ENCODE peak calls at places on chromosomes 12 and 14, in four cellular contexts. F, Y, D and I are unnamed samples.

GRCh38 chr12:63841611-63842010 is 2.9 kb upstream of the SRGAP1 start:
- DNase-seq in F (no peak), Y (no peak), D (no peak), I (no peak)

GRCh38 chr14:29868000-29868399 is 59.6 kb downstream of the PRKD1 start:
- DNase-seq in F (no peak), Y (no peak), D (no peak), I (no peak)

GRCh38 chr12:27653661-27654060 is 42.6 kb upstream of the REP15 start:
- DNase-seq in F (no peak), Y (no peak), D (no peak), I (no peak)

GRCh38 chr12:12608557-12608957 is 3.1 kb upstream of the CREBL2 start:
- DNase-seq in F (peak), Y (no peak), D (no peak), I (no peak)

GRCh38 chr12:66210840-66211239 is 21.8 kb downstream of the IRAK3 start:
- DNase-seq in F (no peak), Y (no peak), D (peak), I (no peak)

GRCh38 chr14:101404426-101405170 is 156.7 kb upstream of the DIO3 start:
- DNase-seq in F (no peak), Y (no peak), D (no peak), I (no peak)

GRCh38 chr14:24665440-24665991 is 31.5 kb upstream of the GZMB start:
- DNase-seq in F (no peak), Y (no peak), D (no peak), I (no peak)

GRCh38 chr14:87097021-87097420 is 896.0 kb downstream of the GALC start:
- DNase-seq in F (no peak), Y (no peak), D (peak), I (no peak)

GRCh38 chr14:68973639-68974038 is 5.5 kb downstream of the ACTN1 start:
- DNase-seq in F (no peak), Y (no peak), D (no peak), I (no peak)

GRCh38 chr12:2609020-2609419 is 185.8 kb upstream of the FKBP4 start:
- DNase-seq in F (no peak), Y (no peak), D (no peak), I (peak)

GRCh38 chr12:8554451-8555195 is 13.9 kb upstream of the CLEC4E start:
- DNase-seq in F (no peak), Y (peak), D (peak), I (no peak)

GRCh38 chr14:76352639-76353281 is 23.2 kb upstream of the ESRRB start:
- DNase-seq in F (peak), Y (peak), D (peak), I (no peak)

GRCh38 chr12:56724660-56724988 is 475 bp downstream of the NACA start:
- DNase-seq in F (no peak), Y (no peak), D (no peak), I (no peak)

GRCh38 chr12:113136128-113136989 is 798 bp upstream of the RASAL1 start:
- DNase-seq in F (no peak), Y (peak), D (no peak), I (peak)

GRCh38 chr12:72388322-72388721 is 116.2 kb downstream of the TRHDE start:
- DNase-seq in F (no peak), Y (no peak), D (no peak), I (no peak)

GRCh38 chr12:57889541-57889989 is 43.0 kb upstream of the CTDSP2 start:
- DNase-seq in F (no peak), Y (no peak), D (no peak), I (no peak)

GRCh38 chr14:38042356-38042755 is 165.3 kb upstream of the SSTR1 start:
- DNase-seq in F (no peak), Y (peak), D (peak), I (no peak)

GRCh38 chr12:4763549-4763948 is 43.3 kb downstream of the GALNT8 start:
- DNase-seq in F (peak), Y (peak), D (peak), I (no peak)

GRCh38 chr14:25111061-25111601 is 61.2 kb upstream of the STXBP6 start:
- DNase-seq in F (no peak), Y (peak), D (peak), I (no peak)

GRCh38 chr12:32163596-32163995 is 56.9 kb downstream of the BICD1 start:
- DNase-seq in F (no peak), Y (no peak), D (peak), I (no peak)

GRCh38 chr14:39368261-39368959 is 63.8 kb downstream of the FBXO33 start:
- DNase-seq in F (peak), Y (peak), D (peak), I (peak)

GRCh38 chr14:100221419-100222218 is 17.3 kb upstream of the YY1 start:
- DNase-seq in F (peak), Y (peak), D (no peak), I (no peak)

GRCh38 chr12:54411398-54412241 is 7.4 kb downstream of the ITGA5 start:
- DNase-seq in F (no peak), Y (peak), D (peak), I (no peak)

GRCh38 chr12:127667131-127667685 is 599.8 kb upstream of the TMEM132C start:
- DNase-seq in F (no peak), Y (no peak), D (peak), I (no peak)

GRCh38 chr12:16349132-16349463 is 1.7 kb downstream of the MGST1 start:
- DNase-seq in F (no peak), Y (no peak), D (peak), I (no peak)

GRCh38 chr12:5428332-5429221 is 3.3 kb upstream of the NTF3 start:
- DNase-seq in F (peak), Y (peak), D (peak), I (no peak)

GRCh38 chr14:55585854-55586253 is 5.8 kb downstream of the KTN1 start:
- DNase-seq in F (no peak), Y (no peak), D (no peak), I (no peak)